ENCODE peak calls at places on chromosomes 12 and 14, in nine cellular contexts. S is PC-3, J is GM23248, T is K562, C is GM23338, E is HCT116, P is mammary epithelial cell, D is endothelial cell of umbilical vein, R is neural progenitor cell. F is an unnamed sample.

GRCh38 chr12:93778306-93778705 is 101.1 kb downstream of the CRADD start:
- DNase-seq in S (no peak), J (peak), T (no peak), C (no peak), E (no peak), P (no peak), D (peak), R (no peak), F (peak)

GRCh38 chr12:90902596-90902995 is 52.4 kb downstream of the CCER1 start:
- DNase-seq in S (no peak), J (no peak), T (no peak), C (no peak), E (no peak), P (no peak), D (no peak), R (no peak), F (no peak)

GRCh38 chr14:104085889-104086201 is 345 bp downstream of the ASPG start:
- DNase-seq in S (no peak), J (no peak), T (no peak), C (peak), E (no peak), P (no peak), D (no peak), R (no peak), F (no peak)

GRCh38 chr14:90093942-90094595 is 32.3 kb downstream of the KCNK13 start:
- DNase-seq in S (peak), J (peak), T (no peak), C (no peak), E (no peak), P (peak), D (no peak), R (no peak), F (peak)

GRCh38 chr14:21672116-21672515 is 1.5 kb downstream of the OR4E1 start:
- DNase-seq in S (no peak), J (no peak), T (no peak), C (no peak), E (no peak), P (no peak), D (peak), R (no peak), F (no peak)

GRCh38 chr12:29858270-29858786 is 74.6 kb upstream of the TMTC1 start:
- DNase-seq in S (no peak), J (no peak), T (no peak), C (no peak), E (no peak), P (peak), D (no peak), R (no peak), F (no peak)

GRCh38 chr12:72995616-72996015 is 723.4 kb downstream of the TRHDE start:
- DNase-seq in S (no peak), J (no peak), T (no peak), C (no peak), E (no peak), P (no peak), D (no peak), R (no peak), F (no peak)

GRCh38 chr12:124466200-124467128 is 100.9 kb downstream of the NCOR2 start:
- DNase-seq in S (no peak), J (peak), T (no peak), C (no peak), E (no peak), P (no peak), D (peak), R (no peak), F (peak)

GRCh38 chr14:55752580-55753365 is 172.8 kb downstream of the KTN1 start:
- DNase-seq in S (peak), J (peak), T (no peak), C (peak), E (no peak), P (peak), D (peak), R (peak), F (peak)

GRCh38 chr14:26866741-26867140 is 268.9 kb upstream of the NOVA1 start:
- DNase-seq in S (no peak), J (no peak), T (no peak), C (no peak), E (no peak), P (no peak), D (no peak), R (no peak), F (no peak)

GRCh38 chr12:104171785-104172563 is 34.0 kb upstream of the NFYB start:
- DNase-seq in S (no peak), J (no peak), T (peak), C (peak), E (no peak), P (no peak), D (no peak), R (no peak), F (no peak)

GRCh38 chr12:9795945-9796344 is 31.3 kb upstream of the KLRF1 start:
- DNase-seq in S (no peak), J (no peak), T (no peak), C (no peak), E (no peak), P (no peak), D (no peak), R (no peak), F (no peak)

GRCh38 chr14:61671086-61671485 is 24.2 kb upstream of the HIF1A start:
- DNase-seq in S (no peak), J (no peak), T (no peak), C (no peak), E (no peak), P (no peak), D (peak), R (no peak), F (no peak)

GRCh38 chr12:45730842-45731336 is 1.4 kb downstream of the ARID2 start:
- DNase-seq in S (peak), J (peak), T (no peak), C (no peak), E (no peak), P (peak), D (peak), R (no peak), F (peak)

GRCh38 chr12:128586630-128587029 is 237.1 kb downstream of the SLC15A4 start:
- DNase-seq in S (no peak), J (no peak), T (no peak), C (no peak), E (no peak), P (no peak), D (no peak), R (peak), F (no peak)

GRCh38 chr12:93054021-93054420 is 124.9 kb upstream of the EEA1 start:
- DNase-seq in S (no peak), J (no peak), T (no peak), C (no peak), E (no peak), P (no peak), D (peak), R (no peak), F (no peak)

GRCh38 chr12:78470354-78471195 is 394.0 kb upstream of the SYT1 start:
- DNase-seq in S (peak), J (peak), T (no peak), C (peak), E (peak), P (peak), D (peak), R (peak), F (peak)

GRCh38 chr12:57536597-57536942 is 10.4 kb downstream of the DCTN2 start:
- DNase-seq in S (no peak), J (no peak), T (no peak), C (no peak), E (no peak), P (no peak), D (no peak), R (no peak), F (no peak)

GRCh38 chr12:56931474-56931978 is 2.7 kb downstream of the SDR9C7 start:
- DNase-seq in S (peak), J (peak), T (peak), C (peak), E (peak), P (peak), D (peak), R (peak), F (peak)

GRCh38 chr14:81710232-81710845 is 176.7 kb upstream of the SEL1L start:
- DNase-seq in S (peak), J (peak), T (peak), C (peak), E (peak), P (peak), D (no peak), R (peak), F (peak)

GRCh38 chr14:100679707-100680438 is 46.8 kb upstream of the DLK1 start:
- DNase-seq in S (no peak), J (peak), T (no peak), C (no peak), E (no peak), P (no peak), D (no peak), R (no peak), F (peak)

GRCh38 chr12:101551362-101552114 is 43.2 kb upstream of the MYBPC1 start:
- DNase-seq in S (no peak), J (no peak), T (no peak), C (no peak), E (no peak), P (no peak), D (no peak), R (no peak), F (no peak)

GRCh38 chr12:124422142-124422569 is 127.3 kb downstream of the RFLNA start:
- DNase-seq in S (peak), J (peak), T (peak), C (no peak), E (no peak), P (peak), D (no peak), R (no peak), F (peak)

GRCh38 chr14:94689985-94690400 is 77.8 kb downstream of the SERPINA3 start:
- DNase-seq in S (no peak), J (no peak), T (no peak), C (no peak), E (no peak), P (no peak), D (no peak), R (peak), F (no peak)

GRCh38 chr12:43285248-43285647 is 266.8 kb downstream of the ADAMTS20 start:
- DNase-seq in S (peak), J (peak), T (no peak), C (no peak), E (no peak), P (peak), D (peak), R (no peak), F (peak)

GRCh38 chr12:32617549-32617948 is 61.6 kb upstream of the DNM1L start:
- DNase-seq in S (no peak), J (no peak), T (no peak), C (no peak), E (no peak), P (no peak), D (no peak), R (no peak), F (no peak)

GRCh38 chr14:54058501-54058900 is 101.9 kb upstream of the BMP4 start:
- DNase-seq in S (no peak), J (no peak), T (no peak), C (no peak), E (no peak), P (no peak), D (no peak), R (no peak), F (no peak)

GRCh38 chr12:62966990-62967506 is 32.1 kb upstream of the PPM1H start:
- DNase-seq in S (peak), J (no peak), T (no peak), C (no peak), E (no peak), P (no peak), D (no peak), R (no peak), F (no peak)

GRCh38 chr14:100025111-100025510 is 40.1 kb upstream of the EVL start:
- DNase-seq in S (peak), J (peak), T (peak), C (peak), E (peak), P (peak), D (peak), R (peak), F (peak)

GRCh38 chr12:104763163-104763805 is 194.8 kb downstream of the SLC41A2 start:
- DNase-seq in S (peak), J (peak), T (no peak), C (no peak), E (no peak), P (peak), D (no peak), R (no peak), F (peak)

GRCh38 chr14:68407838-68408237 is 385.0 kb downstream of the ZFP36L1 start:
- DNase-seq in S (no peak), J (no peak), T (no peak), C (no peak), E (no peak), P (no peak), D (no peak), R (no peak), F (no peak)
- H3K4me2 ChIP-seq in S (no peak), J (no peak), T (no peak), C (no peak), E (no peak), P (no peak), D (no peak), R (no peak), F (no peak)

GRCh38 chr14:37591941-37592287 is 3.1 kb downstream of the FOXA1 start:
- DNase-seq in S (peak), J (no peak), T (no peak), C (no peak), E (no peak), P (no peak), D (no peak), R (peak), F (no peak)
- TF ChIP-seq EZH2 in S (no peak), J (peak), T (no peak), C (peak), E (no peak), P (peak), D (peak), R (peak), F (peak)

DNA sequence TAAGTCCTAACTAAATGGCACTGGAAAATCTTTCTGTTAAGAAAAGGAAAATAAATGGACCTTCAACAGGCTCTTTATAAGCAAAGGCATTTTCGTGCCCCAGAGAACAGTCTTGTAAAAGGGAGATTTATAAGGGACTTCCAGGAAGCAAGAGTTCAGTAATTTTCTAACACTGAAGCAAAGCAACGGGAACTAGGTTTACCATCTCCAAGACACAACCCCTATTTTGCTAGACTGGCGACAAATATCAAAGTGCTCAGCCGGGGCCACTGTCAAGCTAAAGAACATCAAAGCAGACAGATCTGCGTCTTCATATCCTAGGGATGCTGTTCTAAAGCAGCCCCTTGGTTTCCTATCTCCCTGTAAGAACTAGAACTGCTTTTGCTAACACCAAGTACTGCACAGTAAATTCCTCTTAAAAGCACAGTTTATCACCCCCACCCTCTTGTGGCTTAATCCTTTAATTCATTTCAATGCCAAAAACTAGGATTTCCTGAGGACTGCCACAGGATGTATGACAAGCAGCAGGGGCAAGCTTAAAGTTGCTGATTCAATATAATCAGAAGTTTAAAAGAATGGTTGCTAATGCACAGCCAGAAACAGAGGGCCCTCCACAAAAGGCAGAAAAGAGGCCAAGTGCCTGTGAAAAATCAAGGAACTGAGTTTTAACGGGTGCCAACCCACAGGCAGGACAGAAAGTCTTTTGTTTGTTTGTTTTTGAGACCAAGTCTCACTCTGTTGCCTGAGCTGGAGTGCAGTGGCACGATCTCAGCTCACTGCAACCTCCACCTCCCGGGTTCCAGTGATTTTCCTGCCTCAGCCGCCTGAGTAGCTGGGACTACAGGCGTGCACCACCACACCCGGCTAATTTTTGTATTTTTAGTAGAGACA is 44.0 kb upstream of the ISM2 start:
- DNase-seq in S (no peak), J (no peak), T (no peak), C (no peak), E (no peak), P (no peak), D (peak), R (peak), F (peak)
- H3K4me2 ChIP-seq in S (no peak), J (no peak), T (no peak), C (no peak), E (no peak), P (no peak), D (peak), R (no peak), F (no peak)

GRCh38 chr14:23346693-23347405 is 5.8 kb downstream of the SLC22A17 start:
- DNase-seq in S (no peak), J (no peak), T (no peak), C (peak), E (no peak), P (no peak), D (no peak), R (no peak), F (no peak)

GRCh38 chr14:23344481-23344880 is 8.2 kb downstream of the SLC22A17 start:
- DNase-seq in S (no peak), J (no peak), T (no peak), C (no peak), E (no peak), P (no peak), D (no peak), R (no peak), F (no peak)

GRCh38 chr14:23348297-23348655 is 4.4 kb downstream of the SLC22A17 start:
- DNase-seq in S (no peak), J (no peak), T (no peak), C (no peak), E (no peak), P (no peak), D (no peak), R (no peak), F (no peak)

GRCh38 chr14:23347406-23348296 is 5.0 kb downstream of the SLC22A17 start:
- DNase-seq in S (no peak), J (no peak), T (no peak), C (no peak), E (no peak), P (no peak), D (no peak), R (no peak), F (no peak)

GRCh38 chr14:23345987-23346692 is 6.5 kb downstream of the SLC22A17 start:
- DNase-seq in S (no peak), J (no peak), T (peak), C (peak), E (no peak), P (no peak), D (no peak), R (peak), F (no peak)
- TF ChIP-seq EZH2 in S (no peak), J (no peak), T (no peak), C (no peak), E (no peak), P (no peak), D (no peak), R (no peak), F (no peak)

DNA sequence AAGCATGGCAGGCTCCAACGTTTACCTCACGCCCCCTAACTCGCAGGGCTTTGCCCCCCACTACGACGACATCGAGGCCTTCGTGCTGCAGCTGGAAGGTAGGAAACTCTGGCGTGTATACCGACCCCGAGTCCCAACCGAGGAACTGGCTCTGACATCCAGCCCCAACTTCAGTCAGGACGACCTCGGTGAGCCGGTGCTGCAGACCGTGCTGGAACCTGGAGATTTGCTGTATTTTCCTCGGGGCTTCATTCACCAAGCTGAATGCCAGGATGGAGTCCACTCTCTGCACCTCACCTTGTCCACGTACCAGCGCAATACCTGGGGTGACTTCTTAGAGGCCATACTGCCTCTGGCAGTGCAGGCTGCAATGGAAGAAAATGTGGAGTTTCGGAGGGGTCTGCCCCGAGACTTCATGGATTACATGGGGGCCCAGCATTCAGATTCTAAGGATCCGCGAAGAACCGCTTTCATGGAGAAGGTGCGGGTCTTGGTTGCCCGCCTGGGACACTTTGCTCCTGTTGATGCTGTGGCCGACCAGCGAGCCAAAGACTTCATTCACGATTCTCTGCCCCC is 1.3 kb downstream of the RIOX1 start:
- DNase-seq in S (no peak), J (no peak), T (no peak), C (peak), E (no peak), P (no peak), D (no peak), R (no peak), F (no peak)
- H3K4me2 ChIP-seq in S (peak), J (peak), T (peak), C (peak), E (no peak), P (peak), D (peak), R (peak), F (peak)

DNA sequence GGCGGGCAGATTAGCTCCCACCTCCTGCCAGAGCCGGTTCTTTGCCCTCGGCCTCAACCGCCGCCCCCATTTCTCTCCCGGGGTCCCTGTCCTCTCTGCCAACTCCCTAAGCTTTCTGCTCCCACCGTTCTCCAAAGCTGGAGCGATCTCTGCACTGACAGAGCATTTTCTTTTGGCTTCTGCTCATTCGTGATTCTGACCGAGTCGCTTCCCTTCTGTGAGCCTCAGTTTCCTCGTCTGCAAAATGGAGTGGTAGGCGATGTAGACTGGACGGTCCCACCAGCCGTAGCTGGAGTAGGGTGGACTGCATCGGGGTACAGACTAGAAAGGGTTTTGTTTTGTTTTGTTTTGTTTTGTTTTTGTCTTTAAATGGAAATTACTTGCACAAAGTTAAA is 2.4 kb downstream of the VSX2 start:
- DNase-seq in S (no peak), J (no peak), T (no peak), C (no peak), E (no peak), P (no peak), D (no peak), R (no peak), F (peak)
- TF ChIP-seq EZH2 in S (no peak), J (peak), T (no peak), C (peak), E (no peak), P (peak), D (peak), R (peak), F (peak)

GRCh38 chr12:19439059-19440018 is at the start of gene AEBP2:
- DNase-seq in S (peak), J (peak), T (peak), C (peak), E (peak), P (peak), D (peak), R (peak), F (peak)
- H3K4me2 ChIP-seq in S (peak), J (peak), T (peak), C (peak), E (peak), P (peak), D (no peak), R (peak), F (peak)

F was measured in fibroblast of lung.